ENCODE peak calls at places on chromosomes 7 and 10, in four cellular contexts. One of them, this sample, is unnamed.

GRCh38 chr7:22781230-22781711 is 41.4 kb downstream of the TOMM7 start:
- DNase-seq in SK-N-SH: no peak
- DNase-seq in OCI-LY7: no peak
- DNase-seq in PC-3: no peak
- DNase-seq in this sample: no peak

GRCh38 chr7:44508328-44508990 is 18.0 kb upstream of the NUDCD3 start:
- DNase-seq in SK-N-SH: no peak
- DNase-seq in OCI-LY7: peak
- DNase-seq in PC-3: no peak
- DNase-seq in this sample: no peak

GRCh38 chr7:42461537-42461936 is 224.5 kb upstream of the GLI3 start:
- DNase-seq in SK-N-SH: no peak
- DNase-seq in OCI-LY7: no peak
- DNase-seq in PC-3: no peak
- DNase-seq in this sample: no peak

GRCh38 chr7:88339195-88339922 is 32.7 kb upstream of the STEAP4 start:
- DNase-seq in SK-N-SH: peak
- DNase-seq in OCI-LY7: no peak
- DNase-seq in PC-3: no peak
- DNase-seq in this sample: no peak

GRCh38 chr7:44244282-44244681 is 43.5 kb downstream of the YKT6 start:
- DNase-seq in SK-N-SH: peak
- DNase-seq in OCI-LY7: peak
- DNase-seq in PC-3: peak
- DNase-seq in this sample: no peak

GRCh38 chr10:82377608-82378007 is 502.6 kb downstream of the NRG3 start:
- DNase-seq in SK-N-SH: no peak
- DNase-seq in OCI-LY7: no peak
- DNase-seq in PC-3: no peak
- DNase-seq in this sample: peak

GRCh38 chr10:125084191-125085186 is 75.9 kb downstream of the CTBP2 start:
- DNase-seq in SK-N-SH: peak
- DNase-seq in OCI-LY7: no peak
- DNase-seq in PC-3: peak
- DNase-seq in this sample: peak

GRCh38 chr7:157412021-157412443 is 75.2 kb downstream of the DNAJB6 start:
- DNase-seq in SK-N-SH: no peak
- DNase-seq in OCI-LY7: no peak
- DNase-seq in PC-3: peak
- DNase-seq in this sample: no peak

GRCh38 chr7:151601521-151602305 is 82.0 kb upstream of the RHEB start:
- DNase-seq in SK-N-SH: no peak
- DNase-seq in OCI-LY7: no peak
- DNase-seq in PC-3: no peak
- DNase-seq in this sample: no peak

GRCh38 chr10:126375926-126376554 is 12.2 kb downstream of the ADAM12 start:
- DNase-seq in SK-N-SH: no peak
- DNase-seq in OCI-LY7: no peak
- DNase-seq in PC-3: peak
- DNase-seq in this sample: no peak

GRCh38 chr10:62380002-62380401 is 5.8 kb downstream of the ZNF365 start:
- DNase-seq in SK-N-SH: no peak
- DNase-seq in OCI-LY7: no peak
- DNase-seq in PC-3: peak
- DNase-seq in this sample: peak

GRCh38 chr10:69179089-69179742 is 818 bp upstream of the SUPV3L1 start:
- DNase-seq in SK-N-SH: peak
- DNase-seq in OCI-LY7: no peak
- DNase-seq in PC-3: no peak
- DNase-seq in this sample: peak

GRCh38 chr7:24381919-24382505 is 98.0 kb downstream of the NPY start:
- DNase-seq in SK-N-SH: peak
- DNase-seq in OCI-LY7: peak
- DNase-seq in PC-3: peak
- DNase-seq in this sample: peak

GRCh38 chr7:21450876-21451275 is 23.0 kb downstream of the SP4 start:
- DNase-seq in SK-N-SH: no peak
- DNase-seq in OCI-LY7: no peak
- DNase-seq in PC-3: no peak
- DNase-seq in this sample: no peak

GRCh38 chr7:47474937-47475879 is 106.7 kb downstream of the TNS3 start:
- DNase-seq in SK-N-SH: peak
- DNase-seq in OCI-LY7: peak
- DNase-seq in PC-3: peak
- DNase-seq in this sample: peak

GRCh38 chr10:89522463-89522862 is 12.9 kb downstream of the SLC16A12 start:
- DNase-seq in SK-N-SH: no peak
- DNase-seq in OCI-LY7: no peak
- DNase-seq in PC-3: peak
- DNase-seq in this sample: peak

GRCh38 chr10:32315426-32315825 is 31.5 kb downstream of the EPC1 start:
- DNase-seq in SK-N-SH: no peak
- DNase-seq in OCI-LY7: no peak
- DNase-seq in PC-3: no peak
- DNase-seq in this sample: no peak

GRCh38 chr7:42456267-42456666 is 219.3 kb upstream of the GLI3 start:
- DNase-seq in SK-N-SH: no peak
- DNase-seq in OCI-LY7: no peak
- DNase-seq in PC-3: no peak
- DNase-seq in this sample: no peak

GRCh38 chr7:128203047-128203491 is 38.0 kb upstream of the LEP start:
- DNase-seq in SK-N-SH: peak
- DNase-seq in OCI-LY7: no peak
- DNase-seq in PC-3: no peak
- DNase-seq in this sample: no peak

GRCh38 chr10:86721232-86721631 is 35.2 kb upstream of the BMPR1A start:
- DNase-seq in SK-N-SH: no peak
- DNase-seq in OCI-LY7: no peak
- DNase-seq in PC-3: no peak
- DNase-seq in this sample: no peak

GRCh38 chr10:103691723-103692380 is 163.5 kb downstream of the SH3PXD2A start:
- DNase-seq in SK-N-SH: no peak
- DNase-seq in OCI-LY7: peak
- DNase-seq in PC-3: no peak
- DNase-seq in this sample: no peak

GRCh38 chr7:128673571-128673970 is 1.5 kb downstream of the GARIN1A start:
- DNase-seq in SK-N-SH: no peak
- DNase-seq in OCI-LY7: no peak
- DNase-seq in PC-3: no peak
- DNase-seq in this sample: no peak

GRCh38 chr7:82268632-82269031 is 174.9 kb downstream of the CACNA2D1 start:
- DNase-seq in SK-N-SH: no peak
- DNase-seq in OCI-LY7: no peak
- DNase-seq in PC-3: no peak
- DNase-seq in this sample: no peak

GRCh38 chr7:110522061-110522750 is 568.7 kb upstream of the LRRN3 start:
- DNase-seq in SK-N-SH: peak
- DNase-seq in OCI-LY7: no peak
- DNase-seq in PC-3: no peak
- DNase-seq in this sample: no peak

GRCh38 chr7:3191545-3191944 is 109.5 kb upstream of the SDK1 start:
- DNase-seq in SK-N-SH: no peak
- DNase-seq in OCI-LY7: no peak
- DNase-seq in PC-3: no peak
- DNase-seq in this sample: no peak

GRCh38 chr10:30637881-30638467 is 8.4 kb upstream of the LYZL2 start:
- DNase-seq in SK-N-SH: no peak
- DNase-seq in OCI-LY7: no peak
- DNase-seq in PC-3: peak
- DNase-seq in this sample: peak

GRCh38 chr10:127303105-127303504 is 106.7 kb upstream of the INSYN2A start:
- DNase-seq in SK-N-SH: no peak
- DNase-seq in OCI-LY7: no peak
- DNase-seq in PC-3: peak
- DNase-seq in this sample: no peak

GRCh38 chr7:81277691-81278090 is 358.8 kb upstream of the SEMA3C start:
- DNase-seq in SK-N-SH: no peak
- DNase-seq in OCI-LY7: no peak
- DNase-seq in PC-3: no peak
- DNase-seq in this sample: no peak

GRCh38 chr7:96915029-96915428 is 90.3 kb upstream of the DLX6 start:
- DNase-seq in SK-N-SH: no peak
- DNase-seq in OCI-LY7: no peak
- DNase-seq in PC-3: no peak
- DNase-seq in this sample: no peak

GRCh38 chr7:150398965-150399320 is 19.8 kb downstream of the ZNF775 start:
- DNase-seq in SK-N-SH: no peak
- DNase-seq in OCI-LY7: no peak
- DNase-seq in PC-3: no peak
- DNase-seq in this sample: no peak

GRCh38 chr10:9608592-9608991 is 1409.1 kb upstream of the CELF2 start:
- DNase-seq in SK-N-SH: no peak
- DNase-seq in OCI-LY7: peak
- DNase-seq in PC-3: no peak
- DNase-seq in this sample: peak

GRCh38 chr10:110923856-110924493 is 4.6 kb downstream of the SHOC2 start:
- DNase-seq in SK-N-SH: no peak
- DNase-seq in OCI-LY7: no peak
- DNase-seq in PC-3: peak
- DNase-seq in this sample: peak

GRCh38 chr10:98486421-98486820 is 39.7 kb upstream of the HPS1 start:
- DNase-seq in SK-N-SH: no peak
- DNase-seq in OCI-LY7: no peak
- DNase-seq in PC-3: peak
- DNase-seq in this sample: no peak

GRCh38 chr10:63671317-63671937 is 150.2 kb downstream of the REEP3 start:
- DNase-seq in SK-N-SH: peak
- DNase-seq in OCI-LY7: no peak
- DNase-seq in PC-3: no peak
- DNase-seq in this sample: peak

GRCh38 chr10:62433181-62433692 is 59.1 kb downstream of the ZNF365 start:
- DNase-seq in SK-N-SH: no peak
- DNase-seq in OCI-LY7: no peak
- DNase-seq in PC-3: peak
- DNase-seq in this sample: peak

GRCh38 chr10:100998183-100998990 is 1.2 kb upstream of the LZTS2 start:
- DNase-seq in SK-N-SH: peak
- DNase-seq in OCI-LY7: peak
- DNase-seq in PC-3: peak
- DNase-seq in this sample: peak

GRCh38 chr7:93011351-93012294 is 106.2 kb downstream of the SAMD9 start:
- DNase-seq in SK-N-SH: no peak
- DNase-seq in OCI-LY7: no peak
- DNase-seq in PC-3: peak
- DNase-seq in this sample: peak

DNA sequence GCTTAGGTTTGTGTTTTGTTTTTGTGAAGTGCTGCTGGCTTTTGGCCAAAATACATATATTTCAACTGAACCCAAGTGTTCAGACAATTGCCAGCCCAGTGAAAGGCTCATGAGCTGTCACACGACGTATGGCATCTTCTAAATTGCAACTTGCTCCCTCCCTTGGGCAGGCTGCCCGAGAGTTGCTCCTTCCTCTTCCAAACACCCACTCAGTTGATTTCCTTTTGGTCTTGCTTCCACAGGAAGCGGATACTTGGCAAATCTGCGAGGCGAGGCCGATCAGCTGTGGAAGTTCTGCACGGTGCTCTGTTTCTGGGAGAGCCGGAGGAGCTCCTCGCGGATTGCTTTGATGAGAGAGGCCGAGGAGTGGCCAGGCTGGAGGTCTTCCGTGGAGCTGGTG is 39.6 kb upstream of the ATP6V0A4 start:
- DNase-seq in SK-N-SH: no peak
- DNase-seq in OCI-LY7: no peak
- DNase-seq in PC-3: no peak
- DNase-seq in this sample: peak
- TF ChIP-seq EZH2phosphoT487 in SK-N-SH: no peak
- TF ChIP-seq EZH2phosphoT487 in OCI-LY7: no peak
- TF ChIP-seq EZH2phosphoT487 in PC-3: no peak
- TF ChIP-seq EZH2phosphoT487 in this sample: no peak

GRCh38 chr10:70849582-70850016 is 33.9 kb downstream of the SGPL1 start:
- DNase-seq in SK-N-SH: no peak
- DNase-seq in OCI-LY7: no peak
- DNase-seq in PC-3: peak
- DNase-seq in this sample: peak
- TF ChIP-seq EZH2phosphoT487 in SK-N-SH: no peak
- TF ChIP-seq EZH2phosphoT487 in OCI-LY7: no peak
- TF ChIP-seq EZH2phosphoT487 in PC-3: no peak
- TF ChIP-seq EZH2phosphoT487 in this sample: no peak

GRCh38 chr7:136950331-136950730 is 81.9 kb downstream of the CHRM2 start:
- DNase-seq in SK-N-SH: no peak
- DNase-seq in OCI-LY7: no peak
- DNase-seq in PC-3: no peak
- DNase-seq in this sample: no peak
- TF ChIP-seq EZH2phosphoT487 in SK-N-SH: no peak
- TF ChIP-seq EZH2phosphoT487 in OCI-LY7: no peak
- TF ChIP-seq EZH2phosphoT487 in PC-3: no peak
- TF ChIP-seq EZH2phosphoT487 in this sample: no peak

GRCh38 chr10:13997650-13998049 is 333.1 kb downstream of the FRMD4A start:
- DNase-seq in SK-N-SH: no peak
- DNase-seq in OCI-LY7: no peak
- DNase-seq in PC-3: no peak
- DNase-seq in this sample: no peak
- TF ChIP-seq EZH2phosphoT487 in SK-N-SH: no peak
- TF ChIP-seq EZH2phosphoT487 in OCI-LY7: no peak
- TF ChIP-seq EZH2phosphoT487 in PC-3: no peak
- TF ChIP-seq EZH2phosphoT487 in this sample: no peak

DNA sequence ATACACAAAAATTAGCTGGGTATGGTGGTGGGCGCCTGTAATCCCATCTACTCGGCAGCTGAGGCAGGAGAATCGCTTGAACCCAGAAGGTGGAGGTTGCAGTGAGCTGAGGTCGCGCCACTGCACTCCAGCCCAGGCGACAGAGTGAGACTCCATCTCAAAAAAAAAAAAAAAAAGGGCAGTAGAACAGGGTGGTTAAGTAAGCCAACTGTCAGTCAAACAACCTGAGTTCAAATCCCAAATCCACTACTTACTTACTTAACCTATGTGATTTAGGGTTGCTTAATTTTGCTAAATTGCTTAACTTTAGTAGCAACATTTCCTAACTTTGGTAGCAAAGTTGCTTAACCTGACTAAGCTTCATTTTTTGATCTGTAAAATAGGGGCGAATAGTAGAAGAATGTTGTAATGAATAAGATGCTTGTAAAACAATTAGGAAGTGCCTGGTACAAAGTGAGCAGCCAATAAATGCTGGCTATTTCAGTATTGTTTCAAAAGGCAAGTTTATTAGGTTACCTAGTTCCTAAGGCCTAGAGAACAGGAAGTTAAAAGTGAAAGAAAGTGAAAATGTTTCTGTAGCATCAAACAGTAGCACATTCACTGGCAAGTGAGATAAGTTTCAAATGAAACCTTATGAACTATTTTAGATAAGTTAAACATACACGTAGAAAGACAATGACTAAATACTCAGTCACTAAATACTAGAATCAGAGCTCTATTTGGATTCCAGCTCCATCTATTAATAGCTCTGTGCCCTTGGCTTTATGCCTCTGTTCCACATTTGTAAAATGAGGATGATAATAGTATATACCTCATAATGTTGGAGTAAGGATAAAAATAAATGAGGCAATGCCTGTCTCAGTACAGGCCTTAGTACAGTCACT is 64.3 kb downstream of the HOXA1 start:
- DNase-seq in SK-N-SH: no peak
- DNase-seq in OCI-LY7: peak
- DNase-seq in PC-3: peak
- DNase-seq in this sample: no peak
- TF ChIP-seq EZH2phosphoT487 in SK-N-SH: no peak
- TF ChIP-seq EZH2phosphoT487 in OCI-LY7: no peak
- TF ChIP-seq EZH2phosphoT487 in PC-3: no peak
- TF ChIP-seq EZH2phosphoT487 in this sample: no peak